ENCODE peak calls at places on chromosomes 13 and 19, in six cellular contexts. R is AG08396, V is GM04504, K is nucleus accumbens, P is endothelial cell, J is NCI-H1694. S is an unnamed sample.

GRCh38 chr19:48696353-48697010 is 711 bp downstream of the FUT2 start:
- DNase-seq in R (no peak), V (no peak), K (no peak), P (peak), J (no peak), S (no peak)

GRCh38 chr13:61247149-61247936 is 168.3 kb downstream of the PCDH20 start:
- DNase-seq in R (no peak), V (no peak), K (no peak), P (no peak), J (no peak), S (no peak)

GRCh38 chr19:54364775-54365257 is at the start of gene LAIR1:
- DNase-seq in R (no peak), V (no peak), K (no peak), P (peak), J (no peak), S (no peak)

GRCh38 chr13:28412981-28413380 is 81.9 kb downstream of the FLT1 start:
- DNase-seq in R (no peak), V (no peak), K (no peak), P (no peak), J (no peak), S (no peak)

GRCh38 chr19:44752816-44753618 is 4.5 kb downstream of the BCL3 start:
- DNase-seq in R (peak), V (peak), K (no peak), P (peak), J (no peak), S (peak)

GRCh38 chr13:99231726-99232125 is 26.5 kb downstream of the GPR18 start:
- DNase-seq in R (no peak), V (no peak), K (no peak), P (no peak), J (no peak), S (no peak)

GRCh38 chr13:42991892-42992584 is at the start of gene EPSTI1:
- DNase-seq in R (peak), V (no peak), K (peak), P (peak), J (no peak), S (no peak)

GRCh38 chr19:10356431-10356830 is 17.0 kb upstream of the ICAM3 start:
- DNase-seq in R (no peak), V (no peak), K (no peak), P (no peak), J (no peak), S (no peak)

GRCh38 chr13:45441633-45442032 is 23.1 kb upstream of the COG3 start:
- DNase-seq in R (no peak), V (no peak), K (no peak), P (no peak), J (no peak), S (no peak)

GRCh38 chr13:112928020-112928931 is 40.7 kb upstream of the MCF2L start:
- DNase-seq in R (no peak), V (no peak), K (no peak), P (no peak), J (peak), S (no peak)

GRCh38 chr13:109840201-109840892 is 54.0 kb upstream of the IRS2 start:
- DNase-seq in R (peak), V (peak), K (no peak), P (no peak), J (no peak), S (no peak)

GRCh38 chr19:6632002-6632621 is 37.8 kb downstream of the TNFSF14 start:
- DNase-seq in R (peak), V (peak), K (peak), P (peak), J (peak), S (no peak)

GRCh38 chr13:66660013-66660804 is 569.9 kb downstream of the PCDH9 start:
- DNase-seq in R (no peak), V (no peak), K (no peak), P (no peak), J (no peak), S (no peak)

GRCh38 chr13:50026788-50027473 is 11.7 kb downstream of the KCNRG start:
- DNase-seq in R (no peak), V (no peak), K (no peak), P (no peak), J (no peak), S (no peak)

GRCh38 chr19:57615346-57615745 is 1.3 kb downstream of the ZNF134 start:
- DNase-seq in R (no peak), V (no peak), K (no peak), P (no peak), J (no peak), S (no peak)

GRCh38 chr13:84296386-84296785 is 414.1 kb upstream of the SLITRK1 start:
- DNase-seq in R (no peak), V (no peak), K (no peak), P (no peak), J (no peak), S (no peak)

GRCh38 chr13:94435604-94436226 is 43.8 kb downstream of the DCT start:
- DNase-seq in R (peak), V (peak), K (no peak), P (no peak), J (peak), S (no peak)

GRCh38 chr13:97411894-97412460 is 22.0 kb upstream of the RAP2A start:
- DNase-seq in R (no peak), V (peak), K (no peak), P (no peak), J (no peak), S (no peak)

GRCh38 chr19:37304884-37305255 is 66.0 kb upstream of the ZNF527 start:
- DNase-seq in R (no peak), V (no peak), K (no peak), P (no peak), J (no peak), S (no peak)

GRCh38 chr19:16001481-16002312 is 52.9 kb downstream of the OR10H4 start:
- DNase-seq in R (peak), V (peak), K (no peak), P (no peak), J (no peak), S (no peak)

GRCh38 chr19:4443188-4443587 is 14.4 kb downstream of the UBXN6 start:
- DNase-seq in R (no peak), V (no peak), K (no peak), P (no peak), J (no peak), S (no peak)

GRCh38 chr13:46347277-46347676 is 39.8 kb downstream of the RUBCNL start:
- DNase-seq in R (no peak), V (no peak), K (no peak), P (no peak), J (no peak), S (no peak)

GRCh38 chr13:66348745-66349720 is 881.1 kb downstream of the PCDH9 start:
- DNase-seq in R (no peak), V (no peak), K (no peak), P (no peak), J (no peak), S (no peak)

GRCh38 chr13:98978280-98978679 is 416 bp upstream of the DOCK9 start:
- DNase-seq in R (peak), V (peak), K (no peak), P (no peak), J (no peak), S (no peak)